ENCODE peak calls at places on chromosomes 1 and 21, in seven cellular contexts. P is mesenchymal stem cell; Y is CD8-positive, alpha-beta memory T cell; O is Peyer's patch; Q is sigmoid colon; J is mammary epithelial cell; S is tibial nerve. I is an unnamed sample.

GRCh38 chr1:43711524-43712386 is 4.4 kb downstream of the ST3GAL3 start:
- DNase-seq in P (peak; percentile 81), Y (no peak), O (no peak), Q (no peak), J (peak; percentile 79), S (no peak), I (no peak)

GRCh38 chr1:41437011-41437355 is 47.5 kb downstream of the EDN2 start:
- DNase-seq in P (no peak), Y (no peak), O (no peak), Q (no peak), J (no peak), S (no peak), I (no peak)

GRCh38 chr21:45987121-45987711 is 5.6 kb downstream of the COL6A1 start:
- DNase-seq in P (no peak), Y (peak; percentile 0), O (peak; percentile 21), Q (peak; percentile 69), J (no peak), S (no peak), I (no peak)

GRCh38 chr1:209647212-209647611 is 5.0 kb downstream of the LAMB3 start:
- DNase-seq in P (no peak), Y (no peak), O (no peak), Q (no peak), J (peak; percentile 32), S (no peak), I (no peak)

GRCh38 chr1:113141650-113142473 is 68.9 kb downstream of the LRIG2 start:
- DNase-seq in P (peak; percentile 59), Y (no peak), O (no peak), Q (no peak), J (peak; percentile 24), S (no peak), I (no peak)

GRCh38 chr1:206506803-206507394 is 432 bp upstream of the RASSF5 start:
- DNase-seq in P (no peak), Y (no peak), O (peak; percentile 59), Q (no peak), J (no peak), S (no peak), I (peak; percentile 23)

GRCh38 chr1:23691499-23692307 is at the start of gene RPL11:
- DNase-seq in P (peak; percentile 97), Y (peak; percentile 83), O (peak; percentile 89), Q (peak; percentile 97), J (peak; percentile 88), S (peak; percentile 91), I (peak; percentile 93)

GRCh38 chr1:24186711-24186992 is 437 bp downstream of the IFNLR1 start:
- DNase-seq in P (no peak), Y (no peak), O (no peak), Q (no peak), J (no peak), S (no peak), I (no peak)

GRCh38 chr1:17665950-17666720 is 89.0 kb upstream of the ACTL8 start:
- DNase-seq in P (no peak), Y (no peak), O (no peak), Q (no peak), J (peak; percentile 24), S (no peak), I (no peak)

GRCh38 chr1:162213281-162213909 is 143.9 kb downstream of the NOS1AP start:
- DNase-seq in P (no peak), Y (no peak), O (peak; percentile 61), Q (peak; percentile 92), J (peak; percentile 84), S (peak; percentile 42), I (peak; percentile 70)

GRCh38 chr1:101004666-101005065 is 20.9 kb downstream of the DPH5 start:
- DNase-seq in P (no peak), Y (no peak), O (no peak), Q (no peak), J (no peak), S (no peak), I (no peak)

GRCh38 chr1:156826596-156826995 is 9.9 kb upstream of the SH2D2A start:
- DNase-seq in P (no peak), Y (no peak), O (no peak), Q (no peak), J (no peak), S (no peak), I (no peak)

GRCh38 chr1:160061376-160062100 is 8.4 kb downstream of the KCNJ10 start:
- DNase-seq in P (no peak), Y (no peak), O (no peak), Q (no peak), J (peak; percentile 48), S (no peak), I (no peak)

GRCh38 chr21:35460441-35460840 is 411.3 kb upstream of the RUNX1 start:
- DNase-seq in P (no peak), Y (no peak), O (no peak), Q (no peak), J (no peak), S (no peak), I (no peak)

GRCh38 chr1:243261389-243261788 is 5.5 kb downstream of the SDCCAG8 start:
- DNase-seq in P (no peak), Y (no peak), O (no peak), Q (no peak), J (no peak), S (no peak), I (no peak)

GRCh38 chr1:15526490-15527339 is at the start of gene DNAJC16:
- DNase-seq in P (peak; percentile 100), Y (peak; percentile 93), O (peak; percentile 98), Q (peak; percentile 100), J (peak; percentile 100), S (peak; percentile 98), I (peak; percentile 99)

GRCh38 chr1:1420654-1421134 is 382 bp downstream of the ANKRD65 start:
- DNase-seq in P (no peak), Y (no peak), O (no peak), Q (no peak), J (no peak), S (no peak), I (no peak)
- H3K27ac ChIP-seq in P (no peak overlapping the region), Y (no peak overlapping the region), O (peak overlapping the region; percentile 49), Q (peak overlapping the region; percentile 71), J (no peak overlapping the region), S (peak overlapping the region; percentile 70), I (peak overlapping the region; percentile 41)

DNA sequence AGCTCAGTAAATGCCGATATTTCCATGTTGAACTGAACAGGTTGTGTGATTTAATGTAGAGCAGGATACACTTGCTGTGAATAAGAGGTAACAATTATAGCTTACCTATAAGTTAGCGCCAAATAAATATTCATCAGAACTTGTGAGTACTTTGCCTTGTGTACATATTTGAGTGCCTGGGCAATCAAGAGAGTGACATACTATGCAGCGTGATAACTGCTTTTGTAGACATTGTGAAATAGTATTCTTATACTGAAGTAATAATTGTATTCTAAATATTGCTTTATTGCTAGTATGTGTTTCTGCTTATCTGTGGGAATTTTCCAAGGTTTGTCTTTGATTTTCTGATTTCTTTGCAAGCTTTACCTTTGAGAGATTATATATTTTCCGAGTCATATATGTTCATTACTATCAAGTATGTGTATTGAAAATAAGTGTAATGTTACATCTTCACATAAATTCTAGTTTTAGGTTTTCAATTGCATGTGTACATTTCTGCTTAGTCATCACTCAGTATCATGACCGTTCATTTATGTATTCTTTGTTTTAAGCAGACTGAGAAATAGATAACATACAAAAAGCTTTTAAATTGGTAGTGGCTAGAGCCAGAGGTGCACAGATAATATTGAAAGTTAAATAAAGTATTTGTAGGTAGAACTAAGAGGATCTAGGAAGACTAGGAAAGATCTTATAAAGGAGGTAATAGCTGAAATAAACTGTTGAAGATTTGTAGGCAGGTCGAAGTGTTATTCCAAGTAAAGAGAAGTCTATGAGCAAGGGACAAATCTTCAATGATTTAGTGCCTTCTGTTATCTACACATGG is 19.5 kb downstream of the USP25 start:
- DNase-seq in P (peak; percentile 43), Y (no peak), O (no peak), Q (no peak), J (no peak), S (no peak), I (no peak)
- H3K27ac ChIP-seq in P (no peak overlapping the region), Y (peak overlapping the region; percentile 45), O (no peak overlapping the region), Q (no peak overlapping the region), J (no peak overlapping the region), S (no peak overlapping the region), I (no peak overlapping the region)

GRCh38 chr1:6483010-6483760 is 8.3 kb downstream of the PLEKHG5 start:
- DNase-seq in P (no peak), Y (no peak), O (peak; percentile 82), Q (no peak), J (no peak), S (no peak), I (peak; percentile 83)

GRCh38 chr1:6485140-6485936 is 6.1 kb downstream of the PLEKHG5 start:
- DNase-seq in P (no peak), Y (no peak), O (no peak), Q (no peak), J (no peak), S (no peak), I (no peak)

GRCh38 chr1:6484826-6485139 is 6.7 kb downstream of the PLEKHG5 start:
- DNase-seq in P (no peak), Y (no peak), O (no peak), Q (no peak), J (no peak), S (no peak), I (no peak)

GRCh38 chr1:6483761-6484117 is 7.7 kb downstream of the PLEKHG5 start:
- DNase-seq in P (no peak), Y (no peak), O (no peak), Q (no peak), J (no peak), S (no peak), I (no peak)

DNA sequence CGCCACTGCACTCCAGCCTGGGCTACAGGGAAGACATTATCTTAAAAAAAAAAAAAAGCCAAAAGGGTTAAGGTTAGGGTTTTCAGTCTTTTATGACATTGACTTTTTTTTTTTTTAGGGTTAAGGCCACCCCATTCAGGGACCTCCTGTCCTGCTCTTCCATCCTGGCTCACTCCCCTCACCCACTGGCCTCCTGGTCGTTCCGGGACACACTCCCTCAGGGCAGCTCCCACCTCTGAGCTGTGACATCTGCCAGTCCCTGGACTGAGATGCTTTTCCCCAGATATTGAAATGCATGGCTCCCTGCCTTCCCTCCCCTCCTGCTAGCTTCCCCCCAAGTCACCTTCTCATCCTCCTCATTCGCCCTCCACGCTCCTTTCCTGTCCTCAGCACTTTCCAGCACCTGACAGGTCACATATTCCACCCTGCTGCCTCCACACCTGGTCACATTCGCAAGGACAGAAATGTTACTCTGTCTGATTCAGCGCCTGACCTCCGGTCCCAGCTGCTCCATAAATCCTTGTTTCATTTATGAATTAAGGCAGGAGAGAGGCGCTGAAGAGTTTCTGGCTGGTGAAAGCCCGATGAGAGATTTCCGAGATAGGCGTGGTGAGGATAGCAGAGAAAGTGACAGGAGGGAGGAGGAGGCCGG is 9.5 kb downstream of the PLEKHG5 start:
- DNase-seq in P (no peak), Y (no peak), O (no peak), Q (no peak), J (no peak), S (no peak), I (no peak)
- H3K27ac ChIP-seq in P (no peak overlapping the region), Y (no peak overlapping the region), O (no peak overlapping the region), Q (no peak overlapping the region), J (no peak overlapping the region), S (no peak overlapping the region), I (no peak overlapping the region)

DNA sequence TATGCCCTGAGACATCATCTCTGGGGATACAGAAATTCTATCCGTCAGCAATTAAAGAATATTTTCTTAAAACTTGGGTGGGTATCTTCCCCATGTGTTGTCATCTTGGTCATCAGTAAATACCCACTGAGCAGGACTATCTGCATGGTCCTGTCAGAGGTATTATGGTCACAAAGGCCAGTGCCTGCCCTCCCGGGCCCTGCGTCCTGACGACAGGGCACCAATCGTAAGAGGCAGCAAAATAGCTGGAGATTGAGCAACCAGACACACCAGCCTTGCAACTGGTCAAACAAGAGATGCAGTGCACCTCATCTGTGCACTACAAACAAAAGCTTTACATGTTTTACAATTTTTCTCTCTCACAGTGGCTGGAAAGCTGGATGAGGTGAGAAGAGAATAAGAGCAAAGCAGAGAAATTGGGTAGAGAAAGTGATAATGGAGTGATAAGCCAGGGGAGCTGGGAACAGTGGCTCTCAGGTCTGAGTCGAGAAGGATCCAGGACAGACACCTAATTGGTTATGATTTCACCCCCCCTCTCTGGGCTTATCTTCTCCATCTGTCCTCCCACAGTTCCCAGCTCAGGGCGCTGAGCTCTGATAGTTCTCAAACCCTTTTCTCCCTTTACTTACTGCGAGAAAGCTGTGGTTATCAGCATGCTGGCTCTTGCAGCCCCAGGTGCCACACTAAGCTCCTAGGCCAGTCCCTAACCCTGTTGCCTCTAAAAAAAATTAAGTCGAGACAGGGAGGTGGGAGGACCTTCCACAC is 8.8 kb upstream of the SRP9 start:
- DNase-seq in P (no peak), Y (no peak), O (no peak), Q (no peak), J (peak; percentile 47), S (no peak), I (no peak)
- H3K27ac ChIP-seq in P (no peak overlapping the region), Y (no peak overlapping the region), O (no peak overlapping the region), Q (no peak overlapping the region), J (no peak overlapping the region), S (no peak overlapping the region), I (peak overlapping the region; percentile 70)